ENCODE peak calls at places on chromosomes 12 and 14, in eight cellular contexts. One of them, this sample, is unnamed.

GRCh38 chr12:62713190-62713589 is 221.8 kb downstream of the PPM1H start:
- DNase-seq in NCI-H1436: no peak
- DNase-seq in stomach: no peak
- DNase-seq in stimulated activated CD4-positive, alpha-beta T cell treated with anti-CD3 and anti-CD28 coated beads, Interleukin-1b, Interleukin-23, amount 100 ng/mL, for 1 hour: no peak
- DNase-seq in fibroblast of mammary gland: no peak
- DNase-seq in HFFc6: no peak
- DNase-seq in cardiac fibroblast: peak; percentile 10
- DNase-seq in bronchial epithelial cell: no peak
- DNase-seq in this sample: no peak

GRCh38 chr12:87227157-87227556 is 802.0 kb downstream of the C12orf50 start:
- DNase-seq in stimulated activated CD4-positive, alpha-beta T cell treated with anti-CD3 and anti-CD28 coated beads, Interleukin-1b, Interleukin-23, amount 100 ng/mL, for 1 hour: no peak
- DNase-seq in bronchial epithelial cell: no peak
- DNase-seq in stomach: no peak
- DNase-seq in cardiac fibroblast: peak; percentile 12
- DNase-seq in NCI-H1436: no peak
- DNase-seq in fibroblast of mammary gland: no peak
- DNase-seq in HFFc6: no peak
- DNase-seq in this sample: no peak

GRCh38 chr14:94132285-94132887 is 3.0 kb upstream of the IFI27L2 start:
- DNase-seq in bronchial epithelial cell: peak; percentile 75
- DNase-seq in stomach: peak; percentile 66
- DNase-seq in HFFc6: peak; percentile 61
- DNase-seq in cardiac fibroblast: peak; percentile 79
- DNase-seq in stimulated activated CD4-positive, alpha-beta T cell treated with anti-CD3 and anti-CD28 coated beads, Interleukin-1b, Interleukin-23, amount 100 ng/mL, for 1 hour: peak; percentile 24
- DNase-seq in NCI-H1436: peak; percentile 67
- DNase-seq in fibroblast of mammary gland: peak; percentile 75
- DNase-seq in this sample: peak; percentile 62

GRCh38 chr12:17192721-17193120 is 586.8 kb upstream of the LMO3 start:
- DNase-seq in stimulated activated CD4-positive, alpha-beta T cell treated with anti-CD3 and anti-CD28 coated beads, Interleukin-1b, Interleukin-23, amount 100 ng/mL, for 1 hour: no peak
- DNase-seq in fibroblast of mammary gland: no peak
- DNase-seq in NCI-H1436: no peak
- DNase-seq in cardiac fibroblast: no peak
- DNase-seq in bronchial epithelial cell: no peak
- DNase-seq in stomach: no peak
- DNase-seq in HFFc6: no peak
- DNase-seq in this sample: no peak

GRCh38 chr14:31934767-31935266 is 142.3 kb upstream of the ARHGAP5 start:
- DNase-seq in stomach: no peak
- DNase-seq in fibroblast of mammary gland: peak; percentile 64
- DNase-seq in NCI-H1436: peak; percentile 26
- DNase-seq in bronchial epithelial cell: peak; percentile 67
- DNase-seq in HFFc6: peak; percentile 15
- DNase-seq in stimulated activated CD4-positive, alpha-beta T cell treated with anti-CD3 and anti-CD28 coated beads, Interleukin-1b, Interleukin-23, amount 100 ng/mL, for 1 hour: no peak
- DNase-seq in cardiac fibroblast: peak; percentile 71
- DNase-seq in this sample: peak; percentile 76

GRCh38 chr14:80136358-80136757 is 74.9 kb downstream of the DIO2 start:
- DNase-seq in bronchial epithelial cell: peak; percentile 75
- DNase-seq in stimulated activated CD4-positive, alpha-beta T cell treated with anti-CD3 and anti-CD28 coated beads, Interleukin-1b, Interleukin-23, amount 100 ng/mL, for 1 hour: no peak
- DNase-seq in NCI-H1436: peak; percentile 9
- DNase-seq in stomach: no peak
- DNase-seq in cardiac fibroblast: no peak
- DNase-seq in HFFc6: no peak
- DNase-seq in fibroblast of mammary gland: peak; percentile 14
- DNase-seq in this sample: peak; percentile 92

GRCh38 chr14:24481622-24482324 is 26.3 kb downstream of the CMA1 start:
- DNase-seq in HFFc6: peak; percentile 20
- DNase-seq in stimulated activated CD4-positive, alpha-beta T cell treated with anti-CD3 and anti-CD28 coated beads, Interleukin-1b, Interleukin-23, amount 100 ng/mL, for 1 hour: no peak
- DNase-seq in bronchial epithelial cell: peak; percentile 35
- DNase-seq in cardiac fibroblast: peak; percentile 26
- DNase-seq in stomach: peak; percentile 27
- DNase-seq in fibroblast of mammary gland: peak; percentile 18
- DNase-seq in NCI-H1436: peak; percentile 19
- DNase-seq in this sample: peak; percentile 33

GRCh38 chr14:66082009-66082408 is 404.2 kb upstream of the CCDC196 start:
- DNase-seq in cardiac fibroblast: peak; percentile 54
- DNase-seq in HFFc6: no peak
- DNase-seq in NCI-H1436: no peak
- DNase-seq in stomach: no peak
- DNase-seq in stimulated activated CD4-positive, alpha-beta T cell treated with anti-CD3 and anti-CD28 coated beads, Interleukin-1b, Interleukin-23, amount 100 ng/mL, for 1 hour: no peak
- DNase-seq in bronchial epithelial cell: no peak
- DNase-seq in fibroblast of mammary gland: peak; percentile 4
- DNase-seq in this sample: no peak

GRCh38 chr12:20555771-20556170 is 139.4 kb upstream of the SLCO1C1 start:
- DNase-seq in bronchial epithelial cell: peak; percentile 53
- DNase-seq in stomach: no peak
- DNase-seq in stimulated activated CD4-positive, alpha-beta T cell treated with anti-CD3 and anti-CD28 coated beads, Interleukin-1b, Interleukin-23, amount 100 ng/mL, for 1 hour: no peak
- DNase-seq in HFFc6: no peak
- DNase-seq in fibroblast of mammary gland: peak; percentile 3
- DNase-seq in NCI-H1436: no peak
- DNase-seq in cardiac fibroblast: no peak
- DNase-seq in this sample: no peak

This sample was measured in mammary epithelial cell.